ENCODE peak calls at places on chromosome 6, in nine cellular contexts. One of them, this sample, is unnamed.

GRCh38 chr6:131199568-131200272 is 64.5 kb downstream of the AKAP7 start:
- DNase-seq in GM12865: peak
- DNase-seq in NCI-H748 treated with DMSO at 0.1 percent for 48 hours: peak
- DNase-seq in activated CD8-positive, alpha-beta memory T cell treated with anti-CD3 and anti-CD28 coated beads, Interleukin-2, amount 50 U/mL, for 4 hours: peak
- DNase-seq in adrenal gland: peak
- DNase-seq in activated CD4-positive, alpha-beta T cell treated with anti-CD3 and anti-CD28 coated beads, Interleukin-2, amount 50 U/mL, for 1 hour: peak
- DNase-seq in tibial artery: no peak
- DNase-seq in coronary artery: no peak
- DNase-seq in T-helper 9 cell: peak
- DNase-seq in this sample: peak

GRCh38 chr6:145044606-145045275 is 690.6 kb downstream of the EPM2A start:
- DNase-seq in GM12865: no peak
- DNase-seq in NCI-H748 treated with DMSO at 0.1 percent for 48 hours: no peak
- DNase-seq in activated CD8-positive, alpha-beta memory T cell treated with anti-CD3 and anti-CD28 coated beads, Interleukin-2, amount 50 U/mL, for 4 hours: no peak
- DNase-seq in adrenal gland: no peak
- DNase-seq in activated CD4-positive, alpha-beta T cell treated with anti-CD3 and anti-CD28 coated beads, Interleukin-2, amount 50 U/mL, for 1 hour: no peak
- DNase-seq in tibial artery: no peak
- DNase-seq in coronary artery: no peak
- DNase-seq in T-helper 9 cell: no peak
- DNase-seq in this sample: no peak

GRCh38 chr6:11197846-11198245 is 34.6 kb downstream of the NEDD9 start:
- DNase-seq in GM12865: no peak
- DNase-seq in NCI-H748 treated with DMSO at 0.1 percent for 48 hours: no peak
- DNase-seq in activated CD8-positive, alpha-beta memory T cell treated with anti-CD3 and anti-CD28 coated beads, Interleukin-2, amount 50 U/mL, for 4 hours: no peak
- DNase-seq in adrenal gland: no peak
- DNase-seq in activated CD4-positive, alpha-beta T cell treated with anti-CD3 and anti-CD28 coated beads, Interleukin-2, amount 50 U/mL, for 1 hour: no peak
- DNase-seq in tibial artery: no peak
- DNase-seq in coronary artery: no peak
- DNase-seq in T-helper 9 cell: no peak
- DNase-seq in this sample: no peak

GRCh38 chr6:132131777-132132176 is 180.6 kb upstream of the CCN2 start:
- DNase-seq in GM12865: peak
- DNase-seq in NCI-H748 treated with DMSO at 0.1 percent for 48 hours: no peak
- DNase-seq in activated CD8-positive, alpha-beta memory T cell treated with anti-CD3 and anti-CD28 coated beads, Interleukin-2, amount 50 U/mL, for 4 hours: no peak
- DNase-seq in adrenal gland: no peak
- DNase-seq in activated CD4-positive, alpha-beta T cell treated with anti-CD3 and anti-CD28 coated beads, Interleukin-2, amount 50 U/mL, for 1 hour: no peak
- DNase-seq in tibial artery: peak
- DNase-seq in coronary artery: peak
- DNase-seq in T-helper 9 cell: no peak
- DNase-seq in this sample: no peak

GRCh38 chr6:127347188-127347587 is 3.8 kb upstream of the ECHDC1 start:
- DNase-seq in GM12865: no peak
- DNase-seq in NCI-H748 treated with DMSO at 0.1 percent for 48 hours: no peak
- DNase-seq in activated CD8-positive, alpha-beta memory T cell treated with anti-CD3 and anti-CD28 coated beads, Interleukin-2, amount 50 U/mL, for 4 hours: no peak
- DNase-seq in adrenal gland: no peak
- DNase-seq in activated CD4-positive, alpha-beta T cell treated with anti-CD3 and anti-CD28 coated beads, Interleukin-2, amount 50 U/mL, for 1 hour: no peak
- DNase-seq in tibial artery: no peak
- DNase-seq in coronary artery: no peak
- DNase-seq in T-helper 9 cell: no peak
- DNase-seq in this sample: no peak

GRCh38 chr6:129575378-129576118 is 134.4 kb downstream of the ARHGAP18 start:
- DNase-seq in GM12865: no peak
- DNase-seq in NCI-H748 treated with DMSO at 0.1 percent for 48 hours: peak
- DNase-seq in activated CD8-positive, alpha-beta memory T cell treated with anti-CD3 and anti-CD28 coated beads, Interleukin-2, amount 50 U/mL, for 4 hours: no peak
- DNase-seq in adrenal gland: no peak
- DNase-seq in activated CD4-positive, alpha-beta T cell treated with anti-CD3 and anti-CD28 coated beads, Interleukin-2, amount 50 U/mL, for 1 hour: no peak
- DNase-seq in tibial artery: no peak
- DNase-seq in coronary artery: no peak
- DNase-seq in T-helper 9 cell: no peak
- DNase-seq in this sample: no peak

GRCh38 chr6:56962451-56962850 is 7.5 kb downstream of the BEND6 start:
- DNase-seq in GM12865: no peak
- DNase-seq in NCI-H748 treated with DMSO at 0.1 percent for 48 hours: no peak
- DNase-seq in activated CD8-positive, alpha-beta memory T cell treated with anti-CD3 and anti-CD28 coated beads, Interleukin-2, amount 50 U/mL, for 4 hours: no peak
- DNase-seq in adrenal gland: no peak
- DNase-seq in activated CD4-positive, alpha-beta T cell treated with anti-CD3 and anti-CD28 coated beads, Interleukin-2, amount 50 U/mL, for 1 hour: no peak
- DNase-seq in tibial artery: no peak
- DNase-seq in coronary artery: no peak
- DNase-seq in T-helper 9 cell: no peak
- DNase-seq in this sample: no peak

GRCh38 chr6:164554700-164555479 is 754.5 kb downstream of the C6orf118 start:
- DNase-seq in GM12865: no peak
- DNase-seq in NCI-H748 treated with DMSO at 0.1 percent for 48 hours: no peak
- DNase-seq in activated CD8-positive, alpha-beta memory T cell treated with anti-CD3 and anti-CD28 coated beads, Interleukin-2, amount 50 U/mL, for 4 hours: no peak
- DNase-seq in adrenal gland: no peak
- DNase-seq in activated CD4-positive, alpha-beta T cell treated with anti-CD3 and anti-CD28 coated beads, Interleukin-2, amount 50 U/mL, for 1 hour: no peak
- DNase-seq in tibial artery: no peak
- DNase-seq in coronary artery: no peak
- DNase-seq in T-helper 9 cell: no peak
- DNase-seq in this sample: no peak

GRCh38 chr6:30200551-30201281 is 12.5 kb downstream of the TRIM26 start:
- DNase-seq in GM12865: peak
- DNase-seq in NCI-H748 treated with DMSO at 0.1 percent for 48 hours: no peak
- DNase-seq in activated CD8-positive, alpha-beta memory T cell treated with anti-CD3 and anti-CD28 coated beads, Interleukin-2, amount 50 U/mL, for 4 hours: no peak
- DNase-seq in adrenal gland: no peak
- DNase-seq in activated CD4-positive, alpha-beta T cell treated with anti-CD3 and anti-CD28 coated beads, Interleukin-2, amount 50 U/mL, for 1 hour: no peak
- DNase-seq in tibial artery: no peak
- DNase-seq in coronary artery: no peak
- DNase-seq in T-helper 9 cell: no peak
- DNase-seq in this sample: no peak

This sample was measured in activated CD8-positive, alpha-beta T cell treated with anti-CD3 and anti-CD28 coated beads for 36 hours.